ENCODE peak calls at places on chromosomes 16 and 17, in nine cellular contexts. P, B, K, W, N, G, R, E and X are unnamed samples.

GRCh38 chr17:17681187-17681743 is at the start of gene RAI1:
- DNase-seq in P (peak; percentile 86), B (peak; percentile 89), K (peak; percentile 56), W (peak; percentile 55), N (peak; percentile 72), G (peak; percentile 10), R (peak; percentile 67), E (peak; percentile 61), X (no peak)

GRCh38 chr17:13346996-13347762 is 254.6 kb downstream of the HS3ST3A1 start:
- DNase-seq in P (no peak), B (peak; percentile 97), K (peak; percentile 86), W (no peak), N (no peak), G (no peak), R (peak; percentile 50), E (no peak), X (peak; percentile 88)

GRCh38 chr16:78709137-78709871 is 609.9 kb downstream of the WWOX start:
- DNase-seq in P (no peak), B (no peak), K (no peak), W (no peak), N (no peak), G (no peak), R (no peak), E (no peak), X (no peak)

GRCh38 chr17:65656390-65657250 is 95.2 kb upstream of the AXIN2 start:
- DNase-seq in P (no peak), B (peak; percentile 9), K (no peak), W (no peak), N (no peak), G (no peak), R (no peak), E (no peak), X (no peak)

GRCh38 chr17:50807675-50808074 is 27.7 kb upstream of the WFIKKN2 start:
- DNase-seq in P (no peak), B (no peak), K (no peak), W (no peak), N (no peak), G (no peak), R (no peak), E (no peak), X (no peak)

GRCh38 chr17:1972429-1973160 is 52.5 kb downstream of the RTN4RL1 start:
- DNase-seq in P (no peak), B (no peak), K (no peak), W (no peak), N (no peak), G (no peak), R (no peak), E (no peak), X (no peak)

GRCh38 chr16:78783570-78784079 is 684.2 kb downstream of the WWOX start:
- DNase-seq in P (no peak), B (no peak), K (no peak), W (no peak), N (no peak), G (no peak), R (no peak), E (no peak), X (no peak)

GRCh38 chr17:39671651-39672521 is 3.6 kb downstream of the PNMT start:
- DNase-seq in P (peak; percentile 58), B (peak; percentile 44), K (no peak), W (no peak), N (peak; percentile 72), G (no peak), R (no peak), E (no peak), X (peak; percentile 4)

GRCh38 chr17:46878055-46878454 is 26.7 kb downstream of the WNT9B start:
- DNase-seq in P (no peak), B (no peak), K (no peak), W (no peak), N (no peak), G (no peak), R (no peak), E (no peak), X (no peak)

GRCh38 chr17:49035470-49036269 is 38.5 kb downstream of the IGF2BP1 start:
- DNase-seq in P (peak; percentile 70), B (peak; percentile 49), K (no peak), W (peak; percentile 18), N (peak; percentile 54), G (no peak), R (peak; percentile 51), E (no peak), X (no peak)

GRCh38 chr17:70173646-70174045 is 4.3 kb downstream of the KCNJ2 start:
- DNase-seq in P (no peak), B (no peak), K (no peak), W (no peak), N (no peak), G (no peak), R (no peak), E (no peak), X (no peak)

GRCh38 chr17:38874505-38875419 is 4.9 kb downstream of the LASP1 start:
- DNase-seq in P (no peak), B (peak; percentile 52), K (no peak), W (no peak), N (no peak), G (no peak), R (no peak), E (no peak), X (no peak)

GRCh38 chr17:78925662-78926555 is 722 bp upstream of the TIMP2 start:
- DNase-seq in P (peak; percentile 51), B (peak; percentile 92), K (peak; percentile 70), W (no peak), N (peak; percentile 65), G (no peak), R (peak; percentile 28), E (no peak), X (peak; percentile 60)

GRCh38 chr16:65889533-65889966 is 476.9 kb upstream of the CDH5 start:
- DNase-seq in P (no peak), B (no peak), K (no peak), W (no peak), N (no peak), G (peak; percentile 48), R (no peak), E (no peak), X (no peak)